ENCODE peak calls at places on chromosomes 4 and X, in four cellular contexts. P is AG10803, M is astrocyte, G is PC-9. J is an unnamed sample.
A peak's percentile ranks its signal among the peaks of the same experiment; 100 is the strongest.

GRCh38 chr4:41443340-41444079 is 94.4 kb upstream of the LIMCH1 start:
- DNase-seq in P (no peak), M (no peak), G (no peak), J (no peak)

GRCh38 chrX:14039344-14039743 is 9.7 kb upstream of the GEMIN8 start:
- DNase-seq in P (peak; percentile 23), M (no peak), G (peak; percentile 18), J (no peak)

GRCh38 chrX:48083212-48083611 is 11.8 kb upstream of the ZNF630 start:
- DNase-seq in P (peak; percentile 37), M (peak; percentile 10), G (peak; percentile 18), J (peak; percentile 1)

GRCh38 chr4:112817933-112818921 is 181.3 kb downstream of the LARP7 start:
- DNase-seq in P (peak; percentile 88), M (peak; percentile 86), G (peak; percentile 18), J (peak; percentile 81)

GRCh38 chr4:184471872-184472539 is 2.3 kb downstream of the IRF2 start:
- DNase-seq in P (peak; percentile 24), M (no peak), G (no peak), J (peak; percentile 76)

GRCh38 chr4:148053298-148054003 is 321.6 kb downstream of the ARHGAP10 start:
- DNase-seq in P (no peak), M (no peak), G (no peak), J (no peak)

GRCh38 chr4:532588-533317 is 33.7 kb downstream of the PIGG start:
- DNase-seq in P (no peak), M (no peak), G (no peak), J (no peak)

GRCh38 chr4:85717366-85717765 is 242.4 kb downstream of the ARHGAP24 start:
- DNase-seq in P (peak; percentile 84), M (no peak), G (no peak), J (no peak)

GRCh38 chr4:74109116-74109791 is 10.3 kb upstream of the CXCL2 start:
- DNase-seq in P (peak; percentile 98), M (peak; percentile 98), G (peak; percentile 71), J (no peak)

GRCh38 chrX:15143050-15143824 is 126.6 kb downstream of the ASB9 start:
- DNase-seq in P (peak; percentile 24), M (peak; percentile 8), G (peak; percentile 28), J (peak; percentile 4)

J was measured in nucleus accumbens.